ENCODE peak calls at places on chromosomes 7 and 10, in nine cellular contexts. One of them, this sample, is unnamed.

GRCh38 chr7:156606135-156606534 is 34.4 kb upstream of the RNF32 start:
- DNase-seq in left cardiac atrium: no peak
- DNase-seq in activated CD8-positive, alpha-beta memory T cell treated with anti-CD3 and anti-CD28 coated beads for 24 hours: no peak
- DNase-seq in choroid plexus epithelial cell: no peak
- DNase-seq in brain microvascular endothelial cell: no peak
- DNase-seq in central memory CD8-positive, alpha-beta T cell: no peak
- DNase-seq in NCI-H1694 treated with DMSO at 0.1 percent for 48 hours: no peak
- DNase-seq in sciatic nerve: no peak
- DNase-seq in PC-3: no peak
- DNase-seq in this sample: no peak

GRCh38 chr7:128941946-128942526 is 4.3 kb downstream of the IRF5 start:
- DNase-seq in PC-3: no peak
- DNase-seq in brain microvascular endothelial cell: no peak
- DNase-seq in central memory CD8-positive, alpha-beta T cell: no peak
- DNase-seq in choroid plexus epithelial cell: no peak
- DNase-seq in sciatic nerve: no peak
- DNase-seq in left cardiac atrium: no peak
- DNase-seq in NCI-H1694 treated with DMSO at 0.1 percent for 48 hours: no peak
- DNase-seq in activated CD8-positive, alpha-beta memory T cell treated with anti-CD3 and anti-CD28 coated beads for 24 hours: peak; percentile 38
- DNase-seq in this sample: no peak

GRCh38 chr10:70481831-70482530 is 3.4 kb downstream of the PALD1 start:
- DNase-seq in brain microvascular endothelial cell: no peak
- DNase-seq in choroid plexus epithelial cell: no peak
- DNase-seq in sciatic nerve: no peak
- DNase-seq in left cardiac atrium: peak; percentile 80
- DNase-seq in activated CD8-positive, alpha-beta memory T cell treated with anti-CD3 and anti-CD28 coated beads for 24 hours: no peak
- DNase-seq in NCI-H1694 treated with DMSO at 0.1 percent for 48 hours: no peak
- DNase-seq in central memory CD8-positive, alpha-beta T cell: no peak
- DNase-seq in PC-3: no peak
- DNase-seq in this sample: peak; percentile 84

GRCh38 chr10:75967491-75967890 is 536.1 kb downstream of the LRMDA start:
- DNase-seq in brain microvascular endothelial cell: no peak
- DNase-seq in PC-3: no peak
- DNase-seq in choroid plexus epithelial cell: no peak
- DNase-seq in left cardiac atrium: no peak
- DNase-seq in central memory CD8-positive, alpha-beta T cell: no peak
- DNase-seq in sciatic nerve: no peak
- DNase-seq in NCI-H1694 treated with DMSO at 0.1 percent for 48 hours: no peak
- DNase-seq in activated CD8-positive, alpha-beta memory T cell treated with anti-CD3 and anti-CD28 coated beads for 24 hours: no peak
- DNase-seq in this sample: no peak

GRCh38 chr7:158811894-158812293 is 17.4 kb downstream of the ESYT2 start:
- DNase-seq in sciatic nerve: no peak
- DNase-seq in central memory CD8-positive, alpha-beta T cell: no peak
- DNase-seq in choroid plexus epithelial cell: no peak
- DNase-seq in brain microvascular endothelial cell: no peak
- DNase-seq in left cardiac atrium: no peak
- DNase-seq in activated CD8-positive, alpha-beta memory T cell treated with anti-CD3 and anti-CD28 coated beads for 24 hours: no peak
- DNase-seq in NCI-H1694 treated with DMSO at 0.1 percent for 48 hours: no peak
- DNase-seq in PC-3: no peak
- DNase-seq in this sample: no peak

GRCh38 chr10:36172054-36172531 is 530.0 kb upstream of the FZD8 start:
- DNase-seq in NCI-H1694 treated with DMSO at 0.1 percent for 48 hours: no peak
- DNase-seq in left cardiac atrium: no peak
- DNase-seq in choroid plexus epithelial cell: peak; percentile 78
- DNase-seq in activated CD8-positive, alpha-beta memory T cell treated with anti-CD3 and anti-CD28 coated beads for 24 hours: no peak
- DNase-seq in brain microvascular endothelial cell: peak; percentile 52
- DNase-seq in central memory CD8-positive, alpha-beta T cell: no peak
- DNase-seq in sciatic nerve: no peak
- DNase-seq in PC-3: peak; percentile 99
- DNase-seq in this sample: no peak

GRCh38 chr10:34216348-34216908 is 598.7 kb downstream of the PARD3 start:
- DNase-seq in left cardiac atrium: no peak
- DNase-seq in sciatic nerve: no peak
- DNase-seq in central memory CD8-positive, alpha-beta T cell: no peak
- DNase-seq in brain microvascular endothelial cell: no peak
- DNase-seq in choroid plexus epithelial cell: no peak
- DNase-seq in activated CD8-positive, alpha-beta memory T cell treated with anti-CD3 and anti-CD28 coated beads for 24 hours: no peak
- DNase-seq in PC-3: no peak
- DNase-seq in NCI-H1694 treated with DMSO at 0.1 percent for 48 hours: no peak
- DNase-seq in this sample: no peak

GRCh38 chr7:89170628-89171027 is 375.1 kb upstream of the TEX47 start:
- DNase-seq in choroid plexus epithelial cell: no peak
- DNase-seq in NCI-H1694 treated with DMSO at 0.1 percent for 48 hours: no peak
- DNase-seq in activated CD8-positive, alpha-beta memory T cell treated with anti-CD3 and anti-CD28 coated beads for 24 hours: no peak
- DNase-seq in brain microvascular endothelial cell: no peak
- DNase-seq in PC-3: no peak
- DNase-seq in sciatic nerve: no peak
- DNase-seq in central memory CD8-positive, alpha-beta T cell: no peak
- DNase-seq in left cardiac atrium: no peak
- DNase-seq in this sample: no peak

GRCh38 chr7:150988230-150989226 is 2.3 kb upstream of the NOS3 start:
- DNase-seq in brain microvascular endothelial cell: peak; percentile 34
- DNase-seq in choroid plexus epithelial cell: peak; percentile 44
- DNase-seq in sciatic nerve: no peak
- DNase-seq in PC-3: peak; percentile 37
- DNase-seq in activated CD8-positive, alpha-beta memory T cell treated with anti-CD3 and anti-CD28 coated beads for 24 hours: peak; percentile 86
- DNase-seq in left cardiac atrium: peak; percentile 86
- DNase-seq in NCI-H1694 treated with DMSO at 0.1 percent for 48 hours: peak; percentile 94
- DNase-seq in central memory CD8-positive, alpha-beta T cell: peak; percentile 48
- DNase-seq in this sample: peak; percentile 87

GRCh38 chr10:124647421-124648130 is 96.6 kb downstream of the FAM53B start:
- DNase-seq in sciatic nerve: no peak
- DNase-seq in NCI-H1694 treated with DMSO at 0.1 percent for 48 hours: no peak
- DNase-seq in choroid plexus epithelial cell: peak; percentile 58
- DNase-seq in PC-3: peak; percentile 6
- DNase-seq in activated CD8-positive, alpha-beta memory T cell treated with anti-CD3 and anti-CD28 coated beads for 24 hours: no peak
- DNase-seq in left cardiac atrium: peak; percentile 80
- DNase-seq in central memory CD8-positive, alpha-beta T cell: peak; percentile 70
- DNase-seq in brain microvascular endothelial cell: peak; percentile 28
- DNase-seq in this sample: peak; percentile 96

GRCh38 chr10:129552119-129552518 is 85.1 kb downstream of the MGMT start:
- DNase-seq in NCI-H1694 treated with DMSO at 0.1 percent for 48 hours: no peak
- DNase-seq in sciatic nerve: no peak
- DNase-seq in PC-3: no peak
- DNase-seq in choroid plexus epithelial cell: no peak
- DNase-seq in activated CD8-positive, alpha-beta memory T cell treated with anti-CD3 and anti-CD28 coated beads for 24 hours: no peak
- DNase-seq in central memory CD8-positive, alpha-beta T cell: no peak
- DNase-seq in left cardiac atrium: no peak
- DNase-seq in brain microvascular endothelial cell: no peak
- DNase-seq in this sample: no peak

GRCh38 chr7:44320794-44321371 is 4.5 kb downstream of the CAMK2B start:
- DNase-seq in NCI-H1694 treated with DMSO at 0.1 percent for 48 hours: no peak
- DNase-seq in left cardiac atrium: peak; percentile 44
- DNase-seq in sciatic nerve: no peak
- DNase-seq in central memory CD8-positive, alpha-beta T cell: no peak
- DNase-seq in choroid plexus epithelial cell: peak; percentile 20
- DNase-seq in activated CD8-positive, alpha-beta memory T cell treated with anti-CD3 and anti-CD28 coated beads for 24 hours: no peak
- DNase-seq in brain microvascular endothelial cell: no peak
- DNase-seq in PC-3: no peak
- DNase-seq in this sample: no peak

GRCh38 chr10:131695814-131696165 is 205.0 kb upstream of the PPP2R2D start:
- DNase-seq in choroid plexus epithelial cell: no peak
- DNase-seq in activated CD8-positive, alpha-beta memory T cell treated with anti-CD3 and anti-CD28 coated beads for 24 hours: peak; percentile 19
- DNase-seq in left cardiac atrium: no peak
- DNase-seq in central memory CD8-positive, alpha-beta T cell: no peak
- DNase-seq in NCI-H1694 treated with DMSO at 0.1 percent for 48 hours: no peak
- DNase-seq in PC-3: no peak
- DNase-seq in brain microvascular endothelial cell: no peak
- DNase-seq in sciatic nerve: peak; percentile 45
- DNase-seq in this sample: no peak

GRCh38 chr10:4138146-4138721 is 353.2 kb upstream of the KLF6 start:
- DNase-seq in brain microvascular endothelial cell: no peak
- DNase-seq in PC-3: no peak
- DNase-seq in NCI-H1694 treated with DMSO at 0.1 percent for 48 hours: no peak
- DNase-seq in activated CD8-positive, alpha-beta memory T cell treated with anti-CD3 and anti-CD28 coated beads for 24 hours: no peak
- DNase-seq in central memory CD8-positive, alpha-beta T cell: no peak
- DNase-seq in choroid plexus epithelial cell: no peak
- DNase-seq in sciatic nerve: no peak
- DNase-seq in left cardiac atrium: no peak
- DNase-seq in this sample: no peak

GRCh38 chr10:31554556-31554955 is 235.5 kb downstream of the ZEB1 start:
- DNase-seq in left cardiac atrium: no peak
- DNase-seq in brain microvascular endothelial cell: peak; percentile 74
- DNase-seq in sciatic nerve: no peak
- DNase-seq in PC-3: peak; percentile 67
- DNase-seq in central memory CD8-positive, alpha-beta T cell: no peak
- DNase-seq in choroid plexus epithelial cell: peak; percentile 94
- DNase-seq in activated CD8-positive, alpha-beta memory T cell treated with anti-CD3 and anti-CD28 coated beads for 24 hours: no peak
- DNase-seq in NCI-H1694 treated with DMSO at 0.1 percent for 48 hours: no peak
- DNase-seq in this sample: no peak

GRCh38 chr10:24156686-24157085 is 52.3 kb upstream of the KIAA1217 start:
- DNase-seq in sciatic nerve: no peak
- DNase-seq in PC-3: no peak
- DNase-seq in NCI-H1694 treated with DMSO at 0.1 percent for 48 hours: no peak
- DNase-seq in central memory CD8-positive, alpha-beta T cell: no peak
- DNase-seq in left cardiac atrium: no peak
- DNase-seq in choroid plexus epithelial cell: peak; percentile 15
- DNase-seq in brain microvascular endothelial cell: no peak
- DNase-seq in activated CD8-positive, alpha-beta memory T cell treated with anti-CD3 and anti-CD28 coated beads for 24 hours: no peak
- DNase-seq in this sample: no peak

GRCh38 chr7:66790725-66791124 is 50.2 kb downstream of the RABGEF1 start:
- DNase-seq in central memory CD8-positive, alpha-beta T cell: no peak
- DNase-seq in brain microvascular endothelial cell: no peak
- DNase-seq in choroid plexus epithelial cell: no peak
- DNase-seq in left cardiac atrium: no peak
- DNase-seq in PC-3: no peak
- DNase-seq in sciatic nerve: no peak
- DNase-seq in activated CD8-positive, alpha-beta memory T cell treated with anti-CD3 and anti-CD28 coated beads for 24 hours: no peak
- DNase-seq in NCI-H1694 treated with DMSO at 0.1 percent for 48 hours: no peak
- DNase-seq in this sample: no peak

GRCh38 chr10:127886371-127887051 is 6.2 kb downstream of the CLRN3 start:
- DNase-seq in sciatic nerve: no peak
- DNase-seq in activated CD8-positive, alpha-beta memory T cell treated with anti-CD3 and anti-CD28 coated beads for 24 hours: no peak
- DNase-seq in NCI-H1694 treated with DMSO at 0.1 percent for 48 hours: no peak
- DNase-seq in brain microvascular endothelial cell: no peak
- DNase-seq in central memory CD8-positive, alpha-beta T cell: no peak
- DNase-seq in left cardiac atrium: no peak
- DNase-seq in choroid plexus epithelial cell: no peak
- DNase-seq in PC-3: no peak
- DNase-seq in this sample: no peak

GRCh38 chr10:52488606-52489485 is 174.8 kb downstream of the DKK1 start:
- DNase-seq in sciatic nerve: no peak
- DNase-seq in central memory CD8-positive, alpha-beta T cell: no peak
- DNase-seq in left cardiac atrium: no peak
- DNase-seq in NCI-H1694 treated with DMSO at 0.1 percent for 48 hours: no peak
- DNase-seq in PC-3: peak; percentile 99
- DNase-seq in choroid plexus epithelial cell: peak; percentile 71
- DNase-seq in activated CD8-positive, alpha-beta memory T cell treated with anti-CD3 and anti-CD28 coated beads for 24 hours: no peak
- DNase-seq in brain microvascular endothelial cell: peak; percentile 50
- DNase-seq in this sample: no peak

GRCh38 chr10:132539894-132540293 is 2.3 kb downstream of the INPP5A start:
- DNase-seq in brain microvascular endothelial cell: peak; percentile 67
- DNase-seq in left cardiac atrium: no peak
- DNase-seq in activated CD8-positive, alpha-beta memory T cell treated with anti-CD3 and anti-CD28 coated beads for 24 hours: no peak
- DNase-seq in NCI-H1694 treated with DMSO at 0.1 percent for 48 hours: no peak
- DNase-seq in choroid plexus epithelial cell: peak; percentile 74
- DNase-seq in sciatic nerve: no peak
- DNase-seq in central memory CD8-positive, alpha-beta T cell: no peak
- DNase-seq in PC-3: peak; percentile 60
- DNase-seq in this sample: no peak

GRCh38 chr10:131899695-131900349 is 986 bp upstream of the PPP2R2D start:
- DNase-seq in PC-3: no peak
- DNase-seq in sciatic nerve: no peak
- DNase-seq in left cardiac atrium: peak; percentile 6
- DNase-seq in NCI-H1694 treated with DMSO at 0.1 percent for 48 hours: no peak
- DNase-seq in choroid plexus epithelial cell: no peak
- DNase-seq in central memory CD8-positive, alpha-beta T cell: no peak
- DNase-seq in brain microvascular endothelial cell: no peak
- DNase-seq in activated CD8-positive, alpha-beta memory T cell treated with anti-CD3 and anti-CD28 coated beads for 24 hours: no peak
- DNase-seq in this sample: peak; percentile 72

GRCh38 chr10:5603091-5603847 is 63.1 kb downstream of the ASB13 start:
- DNase-seq in choroid plexus epithelial cell: no peak
- DNase-seq in activated CD8-positive, alpha-beta memory T cell treated with anti-CD3 and anti-CD28 coated beads for 24 hours: no peak
- DNase-seq in brain microvascular endothelial cell: no peak
- DNase-seq in sciatic nerve: no peak
- DNase-seq in central memory CD8-positive, alpha-beta T cell: no peak
- DNase-seq in left cardiac atrium: no peak
- DNase-seq in PC-3: no peak
- DNase-seq in NCI-H1694 treated with DMSO at 0.1 percent for 48 hours: no peak
- DNase-seq in this sample: no peak

GRCh38 chr10:57891201-57892006 is 376.3 kb downstream of the IPMK start:
- DNase-seq in activated CD8-positive, alpha-beta memory T cell treated with anti-CD3 and anti-CD28 coated beads for 24 hours: no peak
- DNase-seq in NCI-H1694 treated with DMSO at 0.1 percent for 48 hours: no peak
- DNase-seq in PC-3: peak; percentile 16
- DNase-seq in choroid plexus epithelial cell: no peak
- DNase-seq in central memory CD8-positive, alpha-beta T cell: no peak
- DNase-seq in brain microvascular endothelial cell: no peak
- DNase-seq in sciatic nerve: no peak
- DNase-seq in left cardiac atrium: no peak
- DNase-seq in this sample: no peak

GRCh38 chr7:104686286-104686685 is 327.7 kb upstream of the KMT2E start:
- DNase-seq in brain microvascular endothelial cell: no peak
- DNase-seq in left cardiac atrium: no peak
- DNase-seq in activated CD8-positive, alpha-beta memory T cell treated with anti-CD3 and anti-CD28 coated beads for 24 hours: no peak
- DNase-seq in central memory CD8-positive, alpha-beta T cell: no peak
- DNase-seq in choroid plexus epithelial cell: no peak
- DNase-seq in PC-3: no peak
- DNase-seq in NCI-H1694 treated with DMSO at 0.1 percent for 48 hours: no peak
- DNase-seq in sciatic nerve: no peak
- DNase-seq in this sample: no peak

GRCh38 chr10:24661374-24661773 is 62.3 kb downstream of the ARHGAP21 start:
- DNase-seq in choroid plexus epithelial cell: no peak
- DNase-seq in PC-3: no peak
- DNase-seq in brain microvascular endothelial cell: no peak
- DNase-seq in activated CD8-positive, alpha-beta memory T cell treated with anti-CD3 and anti-CD28 coated beads for 24 hours: no peak
- DNase-seq in central memory CD8-positive, alpha-beta T cell: no peak
- DNase-seq in sciatic nerve: no peak
- DNase-seq in left cardiac atrium: no peak
- DNase-seq in NCI-H1694 treated with DMSO at 0.1 percent for 48 hours: no peak
- DNase-seq in this sample: no peak

GRCh38 chr7:155954550-155955366 is 142.5 kb upstream of the SHH start:
- DNase-seq in NCI-H1694 treated with DMSO at 0.1 percent for 48 hours: no peak
- DNase-seq in sciatic nerve: no peak
- DNase-seq in activated CD8-positive, alpha-beta memory T cell treated with anti-CD3 and anti-CD28 coated beads for 24 hours: no peak
- DNase-seq in left cardiac atrium: no peak
- DNase-seq in choroid plexus epithelial cell: no peak
- DNase-seq in brain microvascular endothelial cell: no peak
- DNase-seq in PC-3: no peak
- DNase-seq in central memory CD8-positive, alpha-beta T cell: no peak
- DNase-seq in this sample: no peak

GRCh38 chr10:84665211-84665610 is 336.8 kb downstream of the CCSER2 start:
- DNase-seq in NCI-H1694 treated with DMSO at 0.1 percent for 48 hours: no peak
- DNase-seq in left cardiac atrium: no peak
- DNase-seq in PC-3: no peak
- DNase-seq in choroid plexus epithelial cell: no peak
- DNase-seq in activated CD8-positive, alpha-beta memory T cell treated with anti-CD3 and anti-CD28 coated beads for 24 hours: no peak
- DNase-seq in central memory CD8-positive, alpha-beta T cell: no peak
- DNase-seq in brain microvascular endothelial cell: no peak
- DNase-seq in sciatic nerve: no peak
- DNase-seq in this sample: no peak

GRCh38 chr7:84271550-84271949 is 77.0 kb upstream of the SEMA3A start:
- DNase-seq in central memory CD8-positive, alpha-beta T cell: no peak
- DNase-seq in brain microvascular endothelial cell: no peak
- DNase-seq in activated CD8-positive, alpha-beta memory T cell treated with anti-CD3 and anti-CD28 coated beads for 24 hours: no peak
- DNase-seq in choroid plexus epithelial cell: peak; percentile 77
- DNase-seq in sciatic nerve: no peak
- DNase-seq in left cardiac atrium: no peak
- DNase-seq in NCI-H1694 treated with DMSO at 0.1 percent for 48 hours: no peak
- DNase-seq in PC-3: no peak
- DNase-seq in this sample: no peak

GRCh38 chr10:117537436-117537903 is 5.1 kb upstream of the EMX2 start:
- DNase-seq in left cardiac atrium: peak; percentile 41
- DNase-seq in sciatic nerve: no peak
- DNase-seq in PC-3: peak; percentile 33
- DNase-seq in central memory CD8-positive, alpha-beta T cell: no peak
- DNase-seq in NCI-H1694 treated with DMSO at 0.1 percent for 48 hours: no peak
- DNase-seq in activated CD8-positive, alpha-beta memory T cell treated with anti-CD3 and anti-CD28 coated beads for 24 hours: no peak
- DNase-seq in choroid plexus epithelial cell: peak; percentile 42
- DNase-seq in brain microvascular endothelial cell: no peak
- DNase-seq in this sample: no peak

GRCh38 chr10:436013-436697 is 253.3 kb downstream of the DIP2C start:
- DNase-seq in PC-3: peak; percentile 79
- DNase-seq in activated CD8-positive, alpha-beta memory T cell treated with anti-CD3 and anti-CD28 coated beads for 24 hours: no peak
- DNase-seq in NCI-H1694 treated with DMSO at 0.1 percent for 48 hours: no peak
- DNase-seq in choroid plexus epithelial cell: no peak
- DNase-seq in central memory CD8-positive, alpha-beta T cell: no peak
- DNase-seq in brain microvascular endothelial cell: no peak
- DNase-seq in left cardiac atrium: no peak
- DNase-seq in sciatic nerve: no peak
- DNase-seq in this sample: no peak

GRCh38 chr7:27767374-27767773 is 27.4 kb downstream of the TAX1BP1 start:
- DNase-seq in PC-3: peak; percentile 77
- DNase-seq in sciatic nerve: no peak
- DNase-seq in NCI-H1694 treated with DMSO at 0.1 percent for 48 hours: no peak
- DNase-seq in left cardiac atrium: no peak
- DNase-seq in activated CD8-positive, alpha-beta memory T cell treated with anti-CD3 and anti-CD28 coated beads for 24 hours: no peak
- DNase-seq in brain microvascular endothelial cell: peak; percentile 29
- DNase-seq in central memory CD8-positive, alpha-beta T cell: no peak
- DNase-seq in choroid plexus epithelial cell: peak; percentile 53
- DNase-seq in this sample: no peak